ENCODE peak calls at places on chromosomes 3 and 15, in ten cellular contexts. One of them, this sample, is unnamed.

GRCh38 chr3:130857336-130858026 is 36.4 kb upstream of the ATP2C1 start:
- ATAC-seq in left lung: peak; percentile 23
- ATAC-seq in A549: no peak
- ATAC-seq in stimulated activated naive B cell treated with anti-CD40 and anti-IgM and Interleukin-4, amounts not matched to agents 10 μg/mL and 1 μg/mL and 100 μg/mL, for 72 hours: peak; percentile 60
- ATAC-seq in sciatic nerve: no peak
- ATAC-seq in upper lobe of left lung: peak; percentile 24
- ATAC-seq in gastroesophageal sphincter: no peak
- ATAC-seq in stimulated activated naive CD8-positive, alpha-beta T cell treated with anti-CD3 and anti-CD28 coated beads, Interleukin-15, amount 100 ng/mL, for 72 hours: no peak
- ATAC-seq in activated naive CD8-positive, alpha-beta T cell treated with anti-CD3 and anti-CD28 coated beads, Interleukin-2, amount 10 ng/mL, durations not matched to agents 7 days and 5 days: no peak
- ATAC-seq in natural killer cell: no peak
- ATAC-seq in this sample: peak; percentile 29

GRCh38 chr15:52252781-52253180 is 42.8 kb downstream of the MYO5C start:
- ATAC-seq in left lung: peak; percentile 60
- ATAC-seq in A549: peak; percentile 86
- ATAC-seq in stimulated activated naive B cell treated with anti-CD40 and anti-IgM and Interleukin-4, amounts not matched to agents 10 μg/mL and 1 μg/mL and 100 μg/mL, for 72 hours: peak; percentile 15
- ATAC-seq in sciatic nerve: no peak
- ATAC-seq in upper lobe of left lung: peak; percentile 37
- ATAC-seq in gastroesophageal sphincter: no peak
- ATAC-seq in stimulated activated naive CD8-positive, alpha-beta T cell treated with anti-CD3 and anti-CD28 coated beads, Interleukin-15, amount 100 ng/mL, for 72 hours: peak; percentile 39
- ATAC-seq in activated naive CD8-positive, alpha-beta T cell treated with anti-CD3 and anti-CD28 coated beads, Interleukin-2, amount 10 ng/mL, durations not matched to agents 7 days and 5 days: no peak
- ATAC-seq in natural killer cell: no peak
- ATAC-seq in this sample: peak; percentile 83

GRCh38 chr3:56711344-56711743 is 28.3 kb upstream of the TASOR start:
- ATAC-seq in left lung: no peak
- ATAC-seq in A549: no peak
- ATAC-seq in stimulated activated naive B cell treated with anti-CD40 and anti-IgM and Interleukin-4, amounts not matched to agents 10 μg/mL and 1 μg/mL and 100 μg/mL, for 72 hours: peak; percentile 31
- ATAC-seq in sciatic nerve: no peak
- ATAC-seq in upper lobe of left lung: no peak
- ATAC-seq in gastroesophageal sphincter: no peak
- ATAC-seq in stimulated activated naive CD8-positive, alpha-beta T cell treated with anti-CD3 and anti-CD28 coated beads, Interleukin-15, amount 100 ng/mL, for 72 hours: no peak
- ATAC-seq in activated naive CD8-positive, alpha-beta T cell treated with anti-CD3 and anti-CD28 coated beads, Interleukin-2, amount 10 ng/mL, durations not matched to agents 7 days and 5 days: no peak
- ATAC-seq in natural killer cell: no peak
- ATAC-seq in this sample: no peak

GRCh38 chr15:58559904-58560588 is 128.3 kb downstream of the LIPC start:
- ATAC-seq in left lung: no peak
- ATAC-seq in A549: no peak
- ATAC-seq in stimulated activated naive B cell treated with anti-CD40 and anti-IgM and Interleukin-4, amounts not matched to agents 10 μg/mL and 1 μg/mL and 100 μg/mL, for 72 hours: no peak
- ATAC-seq in sciatic nerve: peak; percentile 54
- ATAC-seq in upper lobe of left lung: no peak
- ATAC-seq in gastroesophageal sphincter: no peak
- ATAC-seq in stimulated activated naive CD8-positive, alpha-beta T cell treated with anti-CD3 and anti-CD28 coated beads, Interleukin-15, amount 100 ng/mL, for 72 hours: no peak
- ATAC-seq in activated naive CD8-positive, alpha-beta T cell treated with anti-CD3 and anti-CD28 coated beads, Interleukin-2, amount 10 ng/mL, durations not matched to agents 7 days and 5 days: no peak
- ATAC-seq in natural killer cell: no peak
- ATAC-seq in this sample: no peak

GRCh38 chr3:7877312-7877711 is 624.3 kb upstream of the LMCD1 start:
- ATAC-seq in left lung: no peak
- ATAC-seq in A549: no peak
- ATAC-seq in stimulated activated naive B cell treated with anti-CD40 and anti-IgM and Interleukin-4, amounts not matched to agents 10 μg/mL and 1 μg/mL and 100 μg/mL, for 72 hours: no peak
- ATAC-seq in sciatic nerve: no peak
- ATAC-seq in upper lobe of left lung: no peak
- ATAC-seq in gastroesophageal sphincter: no peak
- ATAC-seq in stimulated activated naive CD8-positive, alpha-beta T cell treated with anti-CD3 and anti-CD28 coated beads, Interleukin-15, amount 100 ng/mL, for 72 hours: no peak
- ATAC-seq in activated naive CD8-positive, alpha-beta T cell treated with anti-CD3 and anti-CD28 coated beads, Interleukin-2, amount 10 ng/mL, durations not matched to agents 7 days and 5 days: no peak
- ATAC-seq in natural killer cell: no peak
- ATAC-seq in this sample: no peak

GRCh38 chr15:100222349-100222715 is 119.4 kb downstream of the ADAMTS17 start:
- ATAC-seq in left lung: no peak
- ATAC-seq in A549: no peak
- ATAC-seq in stimulated activated naive B cell treated with anti-CD40 and anti-IgM and Interleukin-4, amounts not matched to agents 10 μg/mL and 1 μg/mL and 100 μg/mL, for 72 hours: no peak
- ATAC-seq in sciatic nerve: no peak
- ATAC-seq in upper lobe of left lung: no peak
- ATAC-seq in gastroesophageal sphincter: no peak
- ATAC-seq in stimulated activated naive CD8-positive, alpha-beta T cell treated with anti-CD3 and anti-CD28 coated beads, Interleukin-15, amount 100 ng/mL, for 72 hours: no peak
- ATAC-seq in activated naive CD8-positive, alpha-beta T cell treated with anti-CD3 and anti-CD28 coated beads, Interleukin-2, amount 10 ng/mL, durations not matched to agents 7 days and 5 days: no peak
- ATAC-seq in natural killer cell: no peak
- ATAC-seq in this sample: no peak

GRCh38 chr15:63597033-63597790 is at the start of gene FBXL22:
- ATAC-seq in left lung: peak; percentile 2
- ATAC-seq in A549: no peak
- ATAC-seq in stimulated activated naive B cell treated with anti-CD40 and anti-IgM and Interleukin-4, amounts not matched to agents 10 μg/mL and 1 μg/mL and 100 μg/mL, for 72 hours: no peak
- ATAC-seq in sciatic nerve: no peak
- ATAC-seq in upper lobe of left lung: no peak
- ATAC-seq in gastroesophageal sphincter: peak; percentile 47
- ATAC-seq in stimulated activated naive CD8-positive, alpha-beta T cell treated with anti-CD3 and anti-CD28 coated beads, Interleukin-15, amount 100 ng/mL, for 72 hours: no peak
- ATAC-seq in activated naive CD8-positive, alpha-beta T cell treated with anti-CD3 and anti-CD28 coated beads, Interleukin-2, amount 10 ng/mL, durations not matched to agents 7 days and 5 days: no peak
- ATAC-seq in natural killer cell: no peak
- ATAC-seq in this sample: no peak

GRCh38 chr3:45881031-45882022 is 5.0 kb upstream of the CCR9 start:
- ATAC-seq in left lung: peak; percentile 27
- ATAC-seq in A549: no peak
- ATAC-seq in stimulated activated naive B cell treated with anti-CD40 and anti-IgM and Interleukin-4, amounts not matched to agents 10 μg/mL and 1 μg/mL and 100 μg/mL, for 72 hours: peak; percentile 56
- ATAC-seq in sciatic nerve: no peak
- ATAC-seq in upper lobe of left lung: no peak
- ATAC-seq in gastroesophageal sphincter: no peak
- ATAC-seq in stimulated activated naive CD8-positive, alpha-beta T cell treated with anti-CD3 and anti-CD28 coated beads, Interleukin-15, amount 100 ng/mL, for 72 hours: peak; percentile 97
- ATAC-seq in activated naive CD8-positive, alpha-beta T cell treated with anti-CD3 and anti-CD28 coated beads, Interleukin-2, amount 10 ng/mL, durations not matched to agents 7 days and 5 days: peak; percentile 81
- ATAC-seq in natural killer cell: peak; percentile 92
- ATAC-seq in this sample: peak; percentile 80

GRCh38 chr3:70090322-70090913 is 90.9 kb downstream of the SAMMSON start:
- ATAC-seq in left lung: peak; percentile 54
- ATAC-seq in A549: peak; percentile 46
- ATAC-seq in stimulated activated naive B cell treated with anti-CD40 and anti-IgM and Interleukin-4, amounts not matched to agents 10 μg/mL and 1 μg/mL and 100 μg/mL, for 72 hours: peak; percentile 43
- ATAC-seq in sciatic nerve: no peak
- ATAC-seq in upper lobe of left lung: peak; percentile 29
- ATAC-seq in gastroesophageal sphincter: no peak
- ATAC-seq in stimulated activated naive CD8-positive, alpha-beta T cell treated with anti-CD3 and anti-CD28 coated beads, Interleukin-15, amount 100 ng/mL, for 72 hours: no peak
- ATAC-seq in activated naive CD8-positive, alpha-beta T cell treated with anti-CD3 and anti-CD28 coated beads, Interleukin-2, amount 10 ng/mL, durations not matched to agents 7 days and 5 days: no peak
- ATAC-seq in natural killer cell: no peak
- ATAC-seq in this sample: no peak

GRCh38 chr3:171044828-171045793 is 18.6 kb upstream of the SLC2A2 start:
- ATAC-seq in left lung: peak; percentile 75
- ATAC-seq in A549: peak; percentile 85
- ATAC-seq in stimulated activated naive B cell treated with anti-CD40 and anti-IgM and Interleukin-4, amounts not matched to agents 10 μg/mL and 1 μg/mL and 100 μg/mL, for 72 hours: no peak
- ATAC-seq in sciatic nerve: peak; percentile 69
- ATAC-seq in upper lobe of left lung: peak; percentile 76
- ATAC-seq in gastroesophageal sphincter: peak; percentile 53
- ATAC-seq in stimulated activated naive CD8-positive, alpha-beta T cell treated with anti-CD3 and anti-CD28 coated beads, Interleukin-15, amount 100 ng/mL, for 72 hours: no peak
- ATAC-seq in activated naive CD8-positive, alpha-beta T cell treated with anti-CD3 and anti-CD28 coated beads, Interleukin-2, amount 10 ng/mL, durations not matched to agents 7 days and 5 days: no peak
- ATAC-seq in natural killer cell: no peak
- ATAC-seq in this sample: no peak

GRCh38 chr3:111828506-111828905 is 30.6 kb upstream of the PHLDB2 start:
- ATAC-seq in left lung: no peak
- ATAC-seq in A549: peak; percentile 46
- ATAC-seq in stimulated activated naive B cell treated with anti-CD40 and anti-IgM and Interleukin-4, amounts not matched to agents 10 μg/mL and 1 μg/mL and 100 μg/mL, for 72 hours: no peak
- ATAC-seq in sciatic nerve: no peak
- ATAC-seq in upper lobe of left lung: no peak
- ATAC-seq in gastroesophageal sphincter: no peak
- ATAC-seq in stimulated activated naive CD8-positive, alpha-beta T cell treated with anti-CD3 and anti-CD28 coated beads, Interleukin-15, amount 100 ng/mL, for 72 hours: no peak
- ATAC-seq in activated naive CD8-positive, alpha-beta T cell treated with anti-CD3 and anti-CD28 coated beads, Interleukin-2, amount 10 ng/mL, durations not matched to agents 7 days and 5 days: no peak
- ATAC-seq in natural killer cell: no peak
- ATAC-seq in this sample: no peak

GRCh38 chr15:76174654-76175053 is 114.9 kb downstream of the TMEM266 start:
- ATAC-seq in left lung: no peak
- ATAC-seq in A549: no peak
- ATAC-seq in stimulated activated naive B cell treated with anti-CD40 and anti-IgM and Interleukin-4, amounts not matched to agents 10 μg/mL and 1 μg/mL and 100 μg/mL, for 72 hours: no peak
- ATAC-seq in sciatic nerve: no peak
- ATAC-seq in upper lobe of left lung: no peak
- ATAC-seq in gastroesophageal sphincter: no peak
- ATAC-seq in stimulated activated naive CD8-positive, alpha-beta T cell treated with anti-CD3 and anti-CD28 coated beads, Interleukin-15, amount 100 ng/mL, for 72 hours: no peak
- ATAC-seq in activated naive CD8-positive, alpha-beta T cell treated with anti-CD3 and anti-CD28 coated beads, Interleukin-2, amount 10 ng/mL, durations not matched to agents 7 days and 5 days: no peak
- ATAC-seq in natural killer cell: no peak
- ATAC-seq in this sample: no peak

GRCh38 chr3:10518506-10519150 is 13.2 kb upstream of the ATP2B2 start:
- ATAC-seq in left lung: no peak
- ATAC-seq in A549: no peak
- ATAC-seq in stimulated activated naive B cell treated with anti-CD40 and anti-IgM and Interleukin-4, amounts not matched to agents 10 μg/mL and 1 μg/mL and 100 μg/mL, for 72 hours: peak; percentile 33
- ATAC-seq in sciatic nerve: no peak
- ATAC-seq in upper lobe of left lung: no peak
- ATAC-seq in gastroesophageal sphincter: no peak
- ATAC-seq in stimulated activated naive CD8-positive, alpha-beta T cell treated with anti-CD3 and anti-CD28 coated beads, Interleukin-15, amount 100 ng/mL, for 72 hours: no peak
- ATAC-seq in activated naive CD8-positive, alpha-beta T cell treated with anti-CD3 and anti-CD28 coated beads, Interleukin-2, amount 10 ng/mL, durations not matched to agents 7 days and 5 days: no peak
- ATAC-seq in natural killer cell: no peak
- ATAC-seq in this sample: peak; percentile 39

GRCh38 chr3:104460477-104461406 is 906.0 kb upstream of the ALCAM start:
- ATAC-seq in left lung: peak; percentile 57
- ATAC-seq in A549: peak; percentile 31
- ATAC-seq in stimulated activated naive B cell treated with anti-CD40 and anti-IgM and Interleukin-4, amounts not matched to agents 10 μg/mL and 1 μg/mL and 100 μg/mL, for 72 hours: no peak
- ATAC-seq in sciatic nerve: peak; percentile 92
- ATAC-seq in upper lobe of left lung: peak; percentile 70
- ATAC-seq in gastroesophageal sphincter: no peak
- ATAC-seq in stimulated activated naive CD8-positive, alpha-beta T cell treated with anti-CD3 and anti-CD28 coated beads, Interleukin-15, amount 100 ng/mL, for 72 hours: no peak
- ATAC-seq in activated naive CD8-positive, alpha-beta T cell treated with anti-CD3 and anti-CD28 coated beads, Interleukin-2, amount 10 ng/mL, durations not matched to agents 7 days and 5 days: no peak
- ATAC-seq in natural killer cell: no peak
- ATAC-seq in this sample: no peak

GRCh38 chr3:127217594-127218456 is 24.9 kb downstream of the PRR23E start:
- ATAC-seq in left lung: no peak
- ATAC-seq in A549: peak; percentile 60
- ATAC-seq in stimulated activated naive B cell treated with anti-CD40 and anti-IgM and Interleukin-4, amounts not matched to agents 10 μg/mL and 1 μg/mL and 100 μg/mL, for 72 hours: no peak
- ATAC-seq in sciatic nerve: no peak
- ATAC-seq in upper lobe of left lung: no peak
- ATAC-seq in gastroesophageal sphincter: no peak
- ATAC-seq in stimulated activated naive CD8-positive, alpha-beta T cell treated with anti-CD3 and anti-CD28 coated beads, Interleukin-15, amount 100 ng/mL, for 72 hours: peak; percentile 82
- ATAC-seq in activated naive CD8-positive, alpha-beta T cell treated with anti-CD3 and anti-CD28 coated beads, Interleukin-2, amount 10 ng/mL, durations not matched to agents 7 days and 5 days: no peak
- ATAC-seq in natural killer cell: no peak
- ATAC-seq in this sample: peak; percentile 74